ENCODE peak calls at places on chromosome 6, in four cellular contexts. One of them, this sample, is unnamed. For H3K4me1, the result is how much of the 10 kb centered on the place peaks cover.

GRCh38 chr6:122405417-122405816 is 6.0 kb downstream of the HSF2 start:
- DNase-seq in left lung: no peak
- DNase-seq in DND-41: no peak
- DNase-seq in left ventricle myocardium inferior: no peak
- DNase-seq in this sample: no peak

GRCh38 chr6:5120011-5120410 is 34.9 kb downstream of the PPP1R3G start:
- DNase-seq in left lung: no peak
- DNase-seq in DND-41: no peak
- DNase-seq in left ventricle myocardium inferior: no peak
- DNase-seq in this sample: no peak

GRCh38 chr6:33975631-33976424 is 170.1 kb downstream of the GRM4 start:
- DNase-seq in left lung: no peak
- DNase-seq in DND-41: no peak
- DNase-seq in left ventricle myocardium inferior: no peak
- DNase-seq in this sample: no peak

GRCh38 chr6:5936611-5937010 is 70.1 kb downstream of the NRN1 start:
- DNase-seq in left lung: no peak
- DNase-seq in DND-41: no peak
- DNase-seq in left ventricle myocardium inferior: no peak
- DNase-seq in this sample: no peak

GRCh38 chr6:82264824-82265223 is 17.3 kb upstream of the IBTK start:
- DNase-seq in left lung: no peak
- DNase-seq in DND-41: no peak
- DNase-seq in left ventricle myocardium inferior: no peak
- DNase-seq in this sample: no peak

GRCh38 chr6:107154131-107154906 is 39.0 kb upstream of the BEND3 start:
- DNase-seq in left lung: peak
- DNase-seq in DND-41: no peak
- DNase-seq in left ventricle myocardium inferior: no peak
- DNase-seq in this sample: no peak

GRCh38 chr6:35552285-35552917 is 39.7 kb upstream of the TULP1 start:
- DNase-seq in left lung: no peak
- DNase-seq in DND-41: peak
- DNase-seq in left ventricle myocardium inferior: no peak
- DNase-seq in this sample: no peak

GRCh38 chr6:5103250-5103649 is 18.1 kb downstream of the PPP1R3G start:
- DNase-seq in left lung: no peak
- DNase-seq in DND-41: no peak
- DNase-seq in left ventricle myocardium inferior: no peak
- DNase-seq in this sample: no peak

GRCh38 chr6:43176423-43176786 is 5.3 kb downstream of the SRF start:
- DNase-seq in left lung: no peak
- DNase-seq in DND-41: no peak
- DNase-seq in left ventricle myocardium inferior: no peak
- DNase-seq in this sample: no peak

GRCh38 chr6:43178150-43178549 is 3.8 kb upstream of the CUL9 start:
- DNase-seq in left lung: no peak
- DNase-seq in DND-41: no peak
- DNase-seq in left ventricle myocardium inferior: no peak
- DNase-seq in this sample: no peak

GRCh38 chr6:43174263-43175112 is 3.4 kb downstream of the SRF start:
- DNase-seq in left lung: peak
- DNase-seq in DND-41: peak
- DNase-seq in left ventricle myocardium inferior: peak
- DNase-seq in this sample: peak

GRCh38 chr6:43173496-43174262 is 2.6 kb downstream of the SRF start:
- DNase-seq in left lung: no peak
- DNase-seq in DND-41: no peak
- DNase-seq in left ventricle myocardium inferior: no peak
- DNase-seq in this sample: no peak

DNA sequence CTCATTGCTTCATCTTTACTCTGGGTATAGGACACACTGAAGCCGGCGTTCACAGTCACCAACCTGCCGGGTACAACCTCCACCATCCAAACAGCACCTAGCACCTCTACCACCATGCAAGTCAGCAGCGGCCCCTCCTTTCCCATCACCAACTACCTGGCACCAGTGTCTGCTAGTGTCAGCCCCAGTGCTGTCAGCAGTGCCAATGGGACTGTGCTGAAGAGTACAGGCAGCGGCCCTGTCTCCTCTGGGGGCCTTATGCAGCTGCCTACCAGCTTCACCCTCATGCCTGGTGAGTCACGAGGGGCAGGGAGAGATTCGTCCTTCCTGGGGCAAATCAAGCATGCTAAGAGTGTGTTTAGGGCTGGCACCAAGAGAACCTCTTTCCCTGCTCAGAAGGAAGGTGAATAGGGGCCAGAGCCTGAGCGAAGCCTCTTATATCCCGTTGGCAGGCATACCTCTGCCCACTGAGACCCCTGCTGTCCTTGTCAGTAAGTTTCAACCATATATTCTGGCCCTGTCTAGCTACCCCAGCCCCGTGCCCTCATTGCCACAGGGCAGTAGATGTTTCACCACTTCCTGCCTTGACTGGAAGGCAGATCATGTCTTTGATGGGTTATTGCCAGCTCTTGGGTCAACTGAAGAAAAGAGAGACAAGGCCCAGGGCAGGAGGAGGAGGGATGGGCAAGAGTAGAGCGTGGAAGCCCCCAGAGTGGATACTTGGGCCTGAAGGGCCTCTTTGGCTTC is 4.8 kb downstream of the SRF start:
- DNase-seq in left lung: no peak
- DNase-seq in DND-41: no peak
- DNase-seq in left ventricle myocardium inferior: no peak
- DNase-seq in this sample: no peak
- H3K27ac ChIP-seq in left lung: no peak
- H3K27ac ChIP-seq in DND-41: peak
- H3K27ac ChIP-seq in left ventricle myocardium inferior: peak
- H3K27ac ChIP-seq in this sample: no peak

GRCh38 chr6:16146028-16146427 is 17.1 kb downstream of the MYLIP start:
- DNase-seq in left lung: no peak
- DNase-seq in DND-41: no peak
- DNase-seq in left ventricle myocardium inferior: no peak
- DNase-seq in this sample: no peak
- H3K4me3 ChIP-seq in left lung: no peak
- H3K4me3 ChIP-seq in DND-41: no peak
- H3K4me3 ChIP-seq in left ventricle myocardium inferior: no peak
- H3K4me3 ChIP-seq in this sample: no peak

GRCh38 chr6:2768125-2768524 is 2.9 kb downstream of the WRNIP1 start:
- DNase-seq in left lung: no peak
- DNase-seq in DND-41: no peak
- DNase-seq in left ventricle myocardium inferior: no peak
- DNase-seq in this sample: no peak
- H3K4me1 ChIP-seq in left lung: half or more
- H3K4me1 ChIP-seq in DND-41: half or more
- H3K4me1 ChIP-seq in left ventricle myocardium inferior: half or more
- H3K4me1 ChIP-seq in this sample: under half

DNA sequence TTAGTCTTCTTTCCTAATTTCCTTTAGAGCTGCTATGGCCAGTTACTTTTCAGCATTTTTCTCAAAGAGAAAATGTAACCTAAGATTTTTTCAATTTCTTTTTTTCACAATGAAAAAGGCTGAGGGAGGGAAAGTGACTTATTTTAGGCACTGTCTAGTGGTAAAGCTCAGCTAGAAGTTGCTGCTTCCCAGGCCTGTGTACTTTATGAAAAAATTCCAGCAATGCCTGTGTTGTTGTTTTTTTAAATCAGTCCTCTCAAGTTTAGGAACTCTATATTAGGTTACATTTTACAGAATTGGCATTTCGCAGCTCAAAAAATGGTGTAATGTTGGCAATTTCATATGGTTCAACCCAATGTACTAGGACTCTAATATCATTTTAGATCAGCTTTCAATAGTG is 269.6 kb downstream of the ARID1B start:
- DNase-seq in left lung: no peak
- DNase-seq in DND-41: no peak
- DNase-seq in left ventricle myocardium inferior: no peak
- DNase-seq in this sample: no peak
- H3K27ac ChIP-seq in left lung: no peak
- H3K27ac ChIP-seq in DND-41: no peak
- H3K27ac ChIP-seq in left ventricle myocardium inferior: no peak
- H3K27ac ChIP-seq in this sample: no peak

DNA sequence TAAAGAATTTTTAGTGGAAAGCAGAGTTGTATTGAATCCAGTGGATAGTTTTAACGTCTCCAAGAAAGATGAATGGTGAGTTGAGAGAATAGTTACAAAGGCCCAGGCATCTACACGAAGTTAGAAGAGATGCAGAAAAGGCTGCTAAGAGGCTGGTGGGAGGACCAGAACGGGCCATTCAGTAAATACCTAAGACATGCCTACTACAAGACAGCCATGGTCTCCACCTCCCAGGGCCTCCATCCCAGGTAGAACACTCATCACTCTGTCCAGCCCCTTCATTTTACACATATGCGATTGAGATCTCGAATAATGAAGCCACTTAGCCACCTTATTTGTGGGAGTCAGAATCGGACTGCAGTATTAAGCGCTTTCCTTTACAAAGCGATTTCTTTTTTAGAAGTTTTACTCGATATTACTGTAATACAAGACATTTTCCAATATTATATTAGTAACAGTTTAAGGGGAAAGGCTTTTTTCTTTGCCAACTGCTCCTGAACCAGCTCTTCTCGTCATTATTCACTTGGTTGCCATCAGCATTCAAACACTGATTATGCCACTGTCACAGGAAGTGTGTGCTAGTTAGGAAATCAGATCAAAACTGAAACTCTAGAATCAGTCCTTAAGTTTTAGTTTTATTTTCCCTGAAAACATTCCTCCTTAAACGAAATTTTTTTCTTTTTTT is 1.6 kb downstream of the DYNLT1 start:
- DNase-seq in left lung: no peak
- DNase-seq in DND-41: no peak
- DNase-seq in left ventricle myocardium inferior: no peak
- DNase-seq in this sample: peak
- H3K4me3 ChIP-seq in left lung: peak
- H3K4me3 ChIP-seq in DND-41: no peak
- H3K4me3 ChIP-seq in left ventricle myocardium inferior: peak
- H3K4me3 ChIP-seq in this sample: peak

GRCh38 chr6:31575335-31575901 is at the start of gene TNF:
- DNase-seq in left lung: peak
- DNase-seq in DND-41: peak
- DNase-seq in left ventricle myocardium inferior: peak
- DNase-seq in this sample: no peak
- H3K4me1 ChIP-seq in left lung: half or more
- H3K4me1 ChIP-seq in DND-41: under half
- H3K4me1 ChIP-seq in left ventricle myocardium inferior: under half
- H3K4me1 ChIP-seq in this sample: under half

GRCh38 chr6:27866370-27867050 is 45.7 kb downstream of the OR2B2 start:
- DNase-seq in left lung: no peak
- DNase-seq in DND-41: peak
- DNase-seq in left ventricle myocardium inferior: no peak
- DNase-seq in this sample: no peak
- H3K27ac ChIP-seq in left lung: peak
- H3K27ac ChIP-seq in DND-41: peak
- H3K27ac ChIP-seq in left ventricle myocardium inferior: no peak
- H3K27ac ChIP-seq in this sample: no peak

GRCh38 chr6:50211582-50211981 is 161.9 kb upstream of the DEFB112 start:
- DNase-seq in left lung: no peak
- DNase-seq in DND-41: no peak
- DNase-seq in left ventricle myocardium inferior: no peak
- DNase-seq in this sample: no peak
- H3K4me3 ChIP-seq in left lung: no peak
- H3K4me3 ChIP-seq in DND-41: no peak
- H3K4me3 ChIP-seq in left ventricle myocardium inferior: no peak
- H3K4me3 ChIP-seq in this sample: no peak

GRCh38 chr6:157832250-157832967 is 9.4 kb downstream of the SNX9 start:
- DNase-seq in left lung: no peak
- DNase-seq in DND-41: no peak
- DNase-seq in left ventricle myocardium inferior: no peak
- DNase-seq in this sample: no peak

GRCh38 chr6:157834549-157834948 is 11.5 kb downstream of the SNX9 start:
- DNase-seq in left lung: no peak
- DNase-seq in DND-41: no peak
- DNase-seq in left ventricle myocardium inferior: no peak
- DNase-seq in this sample: no peak

GRCh38 chr6:157831018-157831369 is 7.9 kb downstream of the SNX9 start:
- DNase-seq in left lung: no peak
- DNase-seq in DND-41: no peak
- DNase-seq in left ventricle myocardium inferior: no peak
- DNase-seq in this sample: no peak

GRCh38 chr6:157831424-157832249 is 8.6 kb downstream of the SNX9 start:
- DNase-seq in left lung: no peak
- DNase-seq in DND-41: no peak
- DNase-seq in left ventricle myocardium inferior: no peak
- DNase-seq in this sample: no peak

GRCh38 chr6:157830354-157831017 is 7.4 kb downstream of the SNX9 start:
- DNase-seq in left lung: no peak
- DNase-seq in DND-41: peak
- DNase-seq in left ventricle myocardium inferior: no peak
- DNase-seq in this sample: no peak
- H3K4me1 ChIP-seq in left lung: under half
- H3K4me1 ChIP-seq in DND-41: under half
- H3K4me1 ChIP-seq in left ventricle myocardium inferior: half or more
- H3K4me1 ChIP-seq in this sample: under half